ENCODE peak calls at places on chromosomes 16 and 17, in six cellular contexts. F is stomach, C is GOT3, J is fibroblast of the conjunctiva, D is Calu3, X is NCI-H345. I is an unnamed sample.

GRCh38 chr17:74715144-74715543 is 2.4 kb upstream of the CD300LF start:
- DNase-seq in D (peak), F (peak), C (no peak), J (no peak), X (no peak), I (no peak)

GRCh38 chr16:14672403-14672971 is 21.6 kb downstream of the PLA2G10 start:
- DNase-seq in J (no peak), C (no peak), F (peak), D (peak), X (no peak), I (no peak)

GRCh38 chr17:76224321-76224852 is 15.9 kb downstream of the RNF157 start:
- DNase-seq in J (no peak), X (no peak), C (no peak), D (no peak), F (no peak), I (no peak)

GRCh38 chr16:72947379-72948237 is 100.3 kb downstream of the ZFHX3 start:
- DNase-seq in J (no peak), C (no peak), F (no peak), X (no peak), D (no peak), I (no peak)

GRCh38 chr16:13953501-13953900 is 33.5 kb downstream of the ERCC4 start:
- DNase-seq in F (no peak), X (no peak), J (no peak), C (no peak), D (no peak), I (no peak)

GRCh38 chr16:10097273-10097672 is 85.0 kb downstream of the GRIN2A start:
- DNase-seq in D (no peak), F (no peak), J (no peak), C (no peak), X (no peak), I (no peak)

GRCh38 chr17:41656249-41657023 is 32.1 kb upstream of the KRT17 start:
- DNase-seq in C (no peak), X (no peak), D (no peak), J (no peak), F (no peak), I (no peak)

GRCh38 chr16:55735120-55735781 is 79.5 kb downstream of the SLC6A2 start:
- DNase-seq in F (no peak), D (no peak), X (no peak), J (no peak), C (no peak), I (no peak)

GRCh38 chr16:88784074-88784855 is 755 bp downstream of the PIEZO1 start:
- DNase-seq in F (peak), C (peak), J (peak), X (no peak), D (peak), I (no peak)

I was measured in HL-60.